ENCODE peak calls at places on chromosomes 2 and 18, in six cellular contexts. R, M, I, T, Q and L are unnamed samples.

GRCh38 chr18:10950876-10951630 is 198.3 kb downstream of the PIEZO2 start:
- DNase-seq in R (no peak), M (no peak), I (no peak), T (no peak), Q (no peak), L (no peak)

GRCh38 chr2:26477911-26478253 is at the start of gene OTOF:
- DNase-seq in R (peak), M (peak), I (peak), T (peak), Q (peak), L (peak)

GRCh38 chr2:135121016-135121657 is 69.0 kb downstream of the RAB3GAP1 start:
- DNase-seq in R (no peak), M (no peak), I (no peak), T (no peak), Q (no peak), L (no peak)

GRCh38 chr2:16130906-16131400 is 190.6 kb downstream of the MYCN start:
- DNase-seq in R (no peak), M (no peak), I (no peak), T (no peak), Q (no peak), L (no peak)

GRCh38 chr2:96547751-96548161 is 11.2 kb downstream of the ARID5A start:
- DNase-seq in R (no peak), M (peak), I (no peak), T (no peak), Q (no peak), L (no peak)

GRCh38 chr2:191311627-191312026 is 66.4 kb downstream of the MYO1B start:
- DNase-seq in R (peak), M (peak), I (no peak), T (no peak), Q (peak), L (no peak)

GRCh38 chr18:23451491-23451890 is 1.6 kb upstream of the RIOK3 start:
- DNase-seq in R (no peak), M (no peak), I (no peak), T (no peak), Q (no peak), L (no peak)

GRCh38 chr18:59460060-59460395 is 101.0 kb upstream of the LMAN1 start:
- DNase-seq in R (no peak), M (peak), I (no peak), T (no peak), Q (no peak), L (no peak)

GRCh38 chr2:725464-725863 is 48.3 kb upstream of the TMEM18 start:
- DNase-seq in R (no peak), M (no peak), I (no peak), T (no peak), Q (no peak), L (no peak)

GRCh38 chr18:35971661-35972196 is 750 bp upstream of the RMP24 start:
- DNase-seq in R (no peak), M (no peak), I (no peak), T (no peak), Q (no peak), L (no peak)

GRCh38 chr2:143950675-143951074 is 569.2 kb downstream of the ZEB2 start:
- DNase-seq in R (no peak), M (no peak), I (no peak), T (no peak), Q (no peak), L (no peak)

GRCh38 chr2:127279781-127280180 is 14.2 kb downstream of the ERCC3 start:
- DNase-seq in R (no peak), M (no peak), I (no peak), T (no peak), Q (no peak), L (no peak)

GRCh38 chr2:26279886-26280285 is 35.1 kb downstream of the HADHB start:
- DNase-seq in R (no peak), M (no peak), I (no peak), T (no peak), Q (no peak), L (no peak)

GRCh38 chr2:57490746-57491145 is 555.9 kb upstream of the VRK2 start:
- DNase-seq in R (peak), M (no peak), I (no peak), T (no peak), Q (peak), L (no peak)

GRCh38 chr2:189261431-189261841 is 81.9 kb upstream of the COL5A2 start:
- DNase-seq in R (peak), M (peak), I (no peak), T (no peak), Q (peak), L (no peak)

GRCh38 chr2:236949089-236949935 is 136.4 kb upstream of the COPS8 start:
- DNase-seq in R (no peak), M (no peak), I (no peak), T (no peak), Q (no peak), L (no peak)

GRCh38 chr2:114108819-114109416 is 219.0 kb downstream of the ACTR3 start:
- DNase-seq in R (no peak), M (no peak), I (no peak), T (no peak), Q (no peak), L (no peak)

GRCh38 chr2:70961648-70961994 is 16.8 kb upstream of the ANKRD53 start:
- DNase-seq in R (no peak), M (no peak), I (no peak), T (no peak), Q (no peak), L (no peak)

GRCh38 chr2:4549811-4550210 is 846.4 kb downstream of the DCDC2C start:
- DNase-seq in R (no peak), M (no peak), I (no peak), T (no peak), Q (no peak), L (no peak)

GRCh38 chr18:45106331-45106774 is 425.7 kb downstream of the SETBP1 start:
- DNase-seq in R (no peak), M (peak), I (no peak), T (no peak), Q (peak), L (no peak)

GRCh38 chr2:40364143-40364903 is 87.6 kb downstream of the SLC8A1 start:
- DNase-seq in R (no peak), M (peak), I (no peak), T (no peak), Q (peak), L (no peak)

GRCh38 chr2:28252308-28252707 is 140.3 kb upstream of the FOSL2 start:
- DNase-seq in R (no peak), M (no peak), I (no peak), T (no peak), Q (no peak), L (peak)

GRCh38 chr18:54102123-54102522 is 122.3 kb downstream of the MBD2 start:
- DNase-seq in R (peak), M (no peak), I (no peak), T (no peak), Q (no peak), L (no peak)
- H3K4me3 ChIP-seq in R (no peak), M (no peak), I (no peak), T (no peak), Q (no peak), L (no peak)

DNA sequence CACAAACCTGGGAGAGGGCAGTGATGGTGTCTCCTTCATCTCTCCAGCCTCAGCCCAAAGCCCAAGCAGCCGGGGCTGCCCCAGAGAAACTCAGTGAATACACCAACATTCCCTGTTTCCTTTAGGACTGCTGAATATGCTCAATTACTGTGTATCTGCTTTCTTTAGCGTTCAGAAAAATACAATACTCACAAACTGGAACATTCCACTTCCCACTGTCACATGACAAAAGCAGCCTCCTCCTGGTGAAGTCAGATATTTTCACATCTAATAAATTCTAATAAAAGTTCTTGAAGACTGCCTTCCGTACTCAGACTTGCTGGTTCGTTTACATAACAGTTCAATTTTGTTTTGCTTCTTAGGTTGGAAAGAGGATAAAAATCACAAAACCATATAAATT is 190.9 kb upstream of the HNRNPA3 start:
- DNase-seq in R (no peak), M (no peak), I (no peak), T (no peak), Q (no peak), L (no peak)
- TF ChIP-seq CTCF in R (no peak), M (no peak), I (no peak), T (no peak), Q (no peak), L (no peak)

GRCh38 chr2:202249864-202250263 is 11.5 kb upstream of the SUMO1 start:
- DNase-seq in R (no peak), M (no peak), I (no peak), T (no peak), Q (no peak), L (no peak)
- H3K4me3 ChIP-seq in R (no peak), M (no peak), I (no peak), T (peak), Q (no peak), L (no peak)

DNA sequence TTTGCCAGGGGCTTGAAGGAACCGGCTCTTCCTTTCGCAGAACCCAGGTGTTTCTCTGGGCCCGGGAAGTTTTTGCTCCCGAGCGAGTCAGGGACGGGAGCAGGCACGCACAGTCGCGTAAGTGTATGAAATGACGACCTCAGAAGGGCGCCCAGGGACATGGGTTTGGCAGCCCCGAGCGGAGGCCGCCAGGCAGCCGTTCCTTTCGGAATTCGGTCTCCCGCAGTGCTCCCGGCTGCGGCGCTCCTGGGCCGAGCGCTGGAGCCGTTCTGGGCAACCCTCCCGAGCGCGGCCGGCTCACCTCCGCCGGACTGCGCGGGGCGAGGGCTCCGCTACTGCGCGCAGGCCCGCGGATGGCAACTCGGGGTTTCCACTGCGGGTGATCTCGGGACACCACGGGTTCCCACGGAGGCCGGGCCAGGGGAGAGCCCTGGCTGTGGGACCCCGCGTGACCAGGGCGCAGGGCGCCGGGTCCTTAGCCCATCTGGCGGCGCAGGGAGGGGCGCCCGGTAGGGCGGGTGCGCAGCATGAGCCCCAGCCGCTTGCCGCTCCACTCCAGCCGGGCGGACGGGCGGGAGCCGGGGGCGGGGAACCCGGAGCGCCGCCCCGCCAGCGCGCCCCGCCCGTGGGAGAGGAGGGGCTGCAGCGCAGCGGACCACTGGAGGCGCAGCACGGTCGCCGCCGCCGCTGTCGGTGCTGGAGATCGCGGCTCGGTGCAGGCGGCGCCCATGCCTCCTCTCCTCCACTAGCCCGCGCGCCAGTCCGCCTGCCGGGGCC is at the start of gene OSBPL6:
- DNase-seq in R (peak), M (peak), I (peak), T (peak), Q (peak), L (peak)
- TF ChIP-seq CTCF in R (no peak), M (no peak), I (peak), T (peak), Q (no peak), L (peak)

DNA sequence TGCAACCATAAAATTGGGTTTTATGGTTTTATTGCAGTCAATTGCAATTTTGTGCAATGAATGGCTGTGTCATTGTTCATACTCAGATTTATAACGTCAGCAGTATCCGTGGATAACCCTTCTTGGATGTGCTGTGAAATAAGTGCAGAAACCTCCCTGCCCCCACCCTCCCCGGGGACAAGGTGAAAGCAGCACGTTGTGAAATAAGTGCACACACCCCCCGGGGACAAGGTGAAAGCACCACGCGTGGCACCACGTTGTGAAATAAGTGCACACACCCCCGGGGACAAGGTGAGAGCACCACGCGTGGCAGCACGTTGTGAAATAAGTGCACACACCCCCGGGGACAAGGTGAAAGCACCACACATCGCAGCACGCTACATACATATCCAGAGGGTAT is 93.6 kb upstream of the NFATC1 start:
- DNase-seq in R (no peak), M (peak), I (no peak), T (no peak), Q (no peak), L (peak)
- H3K4me3 ChIP-seq in R (no peak), M (no peak), I (no peak), T (no peak), Q (no peak), L (no peak)